ENCODE peak calls at places on chromosomes 13 and 19, in seven cellular contexts. P, O, I, Y, W, J and S are unnamed samples.
A peak's percentile ranks its signal among the peaks of the same experiment; 100 is the strongest.

GRCh38 chr19:33661336-33661735 is 39.6 kb downstream of the CHST8 start:
- DNase-seq in Y (no peak), P (no peak), O (no peak), I (peak; percentile 7), J (no peak), W (no peak), S (no peak)

GRCh38 chr13:59332966-59333365 is 830.8 kb downstream of the DIAPH3 start:
- DNase-seq in W (no peak), J (no peak), P (no peak), Y (no peak), I (no peak), O (no peak), S (no peak)

GRCh38 chr19:42088471-42089190 is 12.7 kb downstream of the ZNF574 start:
- DNase-seq in P (no peak), J (peak; percentile 78), Y (no peak), O (no peak), W (no peak), I (no peak), S (no peak)

GRCh38 chr13:60922526-60923231 is 493.0 kb downstream of the PCDH20 start:
- DNase-seq in Y (no peak), J (peak; percentile 0), I (no peak), O (no peak), W (no peak), P (no peak), S (no peak)

GRCh38 chr19:41076286-41076685 is 12.0 kb upstream of the CYP2A13 start:
- DNase-seq in I (no peak), J (no peak), O (no peak), Y (no peak), P (no peak), W (no peak), S (no peak)

GRCh38 chr19:23817519-23817918 is 58.8 kb upstream of the ZNF681 start:
- DNase-seq in O (no peak), W (peak; percentile 21), J (peak; percentile 8), I (peak; percentile 53), P (peak; percentile 28), Y (no peak), S (no peak)

GRCh38 chr19:18017275-18018083 is 9.5 kb downstream of the ARRDC2 start:
- DNase-seq in Y (no peak), O (no peak), P (no peak), J (no peak), I (no peak), W (no peak), S (no peak)

GRCh38 chr19:44303976-44304568 is 753 bp downstream of the ZNF235 start:
- DNase-seq in Y (no peak), I (no peak), J (peak; percentile 37), O (no peak), W (no peak), P (peak; percentile 12), S (no peak)

GRCh38 chr13:64718116-64718515 is 2512.0 kb downstream of the PCDH9 start:
- DNase-seq in I (no peak), J (no peak), W (no peak), O (no peak), P (no peak), Y (no peak), S (no peak)

GRCh38 chr19:12789098-12789903 is 2.0 kb upstream of the JUNB start:
- DNase-seq in O (no peak), W (no peak), P (no peak), J (no peak), Y (no peak), I (peak; percentile 37), S (no peak)

GRCh38 chr13:43305416-43305815 is 282.0 kb downstream of the DNAJC15 start:
- DNase-seq in O (no peak), W (no peak), I (no peak), P (no peak), J (peak; percentile 25), Y (no peak), S (no peak)

GRCh38 chr13:88919970-88920628 is 1248.9 kb downstream of the SLITRK5 start:
- DNase-seq in J (no peak), I (no peak), P (no peak), W (no peak), Y (no peak), O (no peak), S (no peak)

GRCh38 chr13:42728507-42729180 is 52.7 kb upstream of the FAM216B start:
- DNase-seq in O (peak; percentile 37), W (no peak), Y (no peak), J (no peak), I (no peak), P (no peak), S (no peak)

GRCh38 chr13:110989331-110989730 is 74.5 kb upstream of the ANKRD10 start:
- DNase-seq in Y (no peak), O (no peak), I (no peak), P (no peak), W (no peak), J (no peak), S (no peak)

GRCh38 chr19:18802354-18802753 is 11.2 kb upstream of the COMP start:
- DNase-seq in W (no peak), J (no peak), Y (no peak), I (peak; percentile 60), O (no peak), P (no peak), S (no peak)

GRCh38 chr13:94811753-94812152 is 99.4 kb upstream of the SOX21 start:
- DNase-seq in O (no peak), I (no peak), W (no peak), Y (no peak), P (no peak), J (no peak), S (no peak)

GRCh38 chr19:14146789-14147216 is 10.4 kb upstream of the ASF1B start:
- DNase-seq in O (no peak), Y (no peak), I (no peak), W (no peak), J (peak; percentile 73), P (no peak), S (no peak)

GRCh38 chr13:93769607-93770006 is 543.0 kb downstream of the GPC6 start:
- DNase-seq in W (no peak), P (no peak), Y (no peak), J (no peak), I (no peak), O (peak; percentile 30), S (no peak)

GRCh38 chr19:33194884-33195710 is 967 bp downstream of the LRP3 start:
- DNase-seq in O (no peak), J (no peak), W (no peak), P (peak; percentile 24), I (peak; percentile 39), Y (peak; percentile 69), S (no peak)

GRCh38 chr19:14979136-14979497 is 547 bp downstream of the SLC1A6 start:
- DNase-seq in O (no peak), Y (no peak), W (no peak), I (peak; percentile 45), J (no peak), P (no peak), S (no peak)

GRCh38 chr13:110274687-110275086 is 32.3 kb downstream of the COL4A1 start:
- DNase-seq in I (no peak), J (no peak), Y (no peak), O (no peak), W (no peak), P (no peak), S (no peak)

GRCh38 chr13:26658491-26658890 is 101.0 kb downstream of the WASF3 start:
- DNase-seq in W (no peak), O (no peak), I (no peak), P (no peak), J (no peak), Y (no peak), S (no peak)

GRCh38 chr13:26658972-26659371 is 101.5 kb downstream of the WASF3 start:
- DNase-seq in O (no peak), I (no peak), Y (no peak), J (no peak), W (no peak), P (no peak), S (no peak)

GRCh38 chr13:26660185-26660584 is 100.4 kb downstream of the GPR12 start:
- DNase-seq in W (no peak), I (no peak), P (no peak), Y (no peak), O (no peak), J (no peak), S (no peak)

GRCh38 chr13:26653842-26654241 is 96.4 kb downstream of the WASF3 start:
- DNase-seq in Y (no peak), P (no peak), O (no peak), J (no peak), W (no peak), I (no peak), S (no peak)

DNA sequence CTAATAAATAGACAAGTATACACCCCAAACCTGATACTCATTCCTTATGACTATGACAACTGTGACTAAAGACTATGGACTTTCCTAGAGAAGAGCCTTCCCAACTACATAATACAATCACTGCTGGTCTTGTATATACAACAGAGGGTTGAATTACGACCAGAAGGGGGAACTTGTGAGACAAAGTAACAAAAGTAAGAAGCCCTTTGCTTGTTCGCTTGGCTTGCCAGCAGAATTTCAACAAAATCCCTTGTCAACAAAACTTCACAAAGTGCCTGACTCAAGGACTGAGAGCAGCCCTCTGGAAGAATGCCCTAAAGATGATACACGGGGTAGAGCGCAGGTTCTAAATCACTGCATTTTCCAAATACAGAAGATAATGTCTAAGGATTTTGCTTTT is 99.4 kb downstream of the WASF3 start:
- DNase-seq in W (no peak), Y (no peak), J (peak; percentile 52), I (no peak), P (no peak), O (no peak), S (no peak)
- TF ChIP-seq CTCF in W (no peak), Y (no peak), J (peak; percentile 18), I (no peak), P (no peak), O (peak; percentile 43), S (no peak)

GRCh38 chr19:5561559-5561958 is 6.2 kb downstream of the TINCR start:
- DNase-seq in O (no peak), I (peak; percentile 46), P (no peak), J (no peak), W (no peak), Y (no peak), S (no peak)
- TF ChIP-seq CTCF in O (peak; percentile 55), I (peak; percentile 75), P (peak; percentile 38), J (peak; percentile 36), W (no peak), Y (peak; percentile 26), S (peak; percentile 24)

DNA sequence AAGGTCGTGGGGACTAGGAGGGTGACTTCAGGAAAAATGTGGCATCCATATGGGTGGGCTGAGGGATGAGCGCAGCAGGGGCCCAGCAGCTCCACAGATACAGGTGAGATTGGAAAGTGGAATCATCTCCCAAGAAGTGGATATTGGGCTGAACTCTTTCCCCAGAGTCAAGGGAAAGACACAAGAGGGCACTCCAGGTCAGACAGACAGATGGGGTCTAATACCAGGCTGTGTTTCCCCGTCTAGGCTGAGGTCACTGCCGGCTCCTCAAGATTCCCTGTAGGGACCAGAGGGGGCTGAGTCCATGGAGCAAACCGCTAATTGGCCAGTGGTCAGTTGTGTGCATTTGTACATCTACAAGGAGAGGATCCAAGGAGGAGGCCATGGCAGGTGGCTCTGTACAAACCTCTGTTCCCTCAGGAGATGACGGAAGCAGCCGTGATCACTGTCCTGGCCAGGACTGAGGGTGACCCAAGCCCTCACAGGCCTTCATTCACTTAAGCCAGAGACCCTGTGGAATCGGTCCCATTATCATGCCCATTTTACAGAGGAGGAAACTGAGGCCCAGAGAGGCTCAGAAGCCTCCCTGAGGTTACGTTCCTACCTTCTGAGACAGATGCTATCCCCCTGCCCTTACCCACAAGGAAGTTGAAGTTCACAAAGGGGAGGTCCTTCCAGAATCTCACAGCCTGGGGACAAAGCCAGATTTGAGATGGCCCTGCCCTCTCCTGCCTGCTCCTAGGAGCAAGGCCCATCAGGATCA is 14.9 kb upstream of the IGLON5 start:
- DNase-seq in Y (no peak), J (no peak), I (peak; percentile 42), W (no peak), O (no peak), P (no peak), S (no peak)
- TF ChIP-seq CTCF in Y (no peak), J (no peak), I (no peak), W (no peak), O (no peak), P (no peak), S (no peak)

GRCh38 chr13:23497186-23497585 is 63.7 kb upstream of the SACS start:
- DNase-seq in W (no peak), Y (no peak), P (no peak), J (no peak), O (no peak), I (no peak), S (no peak)
- TF ChIP-seq CTCF in W (no peak), Y (no peak), P (no peak), J (no peak), O (no peak), I (no peak), S (no peak)